ENCODE peak calls at places on chromosome 4, in seven cellular contexts. Z is SK-N-SH, W is HepG2, M is GM12878, E is H1, C is K562, P is HCT116. B is an unnamed sample.

GRCh38 chr4:161762796-161763195 is 401.0 kb downstream of the FSTL5 start:
- DNase-seq in P (no peak), Z (no peak), M (no peak), C (no peak), W (no peak), E (no peak), B (no peak)

GRCh38 chr4:140642674-140643437 is 74.1 kb upstream of the UCP1 start:
- DNase-seq in Z (no peak), C (no peak), W (no peak), P (no peak), E (no peak), M (no peak), B (no peak)

GRCh38 chr4:173507471-173508385 is 22.3 kb downstream of the HAND2 start:
- DNase-seq in M (no peak), W (no peak), P (no peak), C (no peak), E (no peak), Z (peak), B (no peak)

GRCh38 chr4:168880087-168880675 is 129.9 kb downstream of the CBR4 start:
- DNase-seq in P (no peak), C (no peak), W (no peak), M (no peak), E (no peak), Z (no peak), B (no peak)

GRCh38 chr4:8215001-8215427 is 15.9 kb downstream of the SH3TC1 start:
- DNase-seq in Z (no peak), C (no peak), P (no peak), W (no peak), M (no peak), E (no peak), B (no peak)

GRCh38 chr4:2297606-2298517 is 36.0 kb upstream of the MXD4 start:
- DNase-seq in C (no peak), E (no peak), M (no peak), Z (no peak), P (no peak), W (no peak), B (no peak)

GRCh38 chr4:8118531-8118930 is 40.1 kb downstream of the ABLIM2 start:
- DNase-seq in P (no peak), E (no peak), M (no peak), C (no peak), W (no peak), Z (no peak), B (no peak)

GRCh38 chr4:15479089-15479912 is 9.6 kb downstream of the CC2D2A start:
- DNase-seq in C (peak), E (peak), Z (peak), W (peak), M (no peak), P (peak), B (peak)

GRCh38 chr4:106368678-106369077 is at the start of gene GIMD1:
- DNase-seq in C (no peak), Z (no peak), E (no peak), P (no peak), W (no peak), M (no peak), B (no peak)

GRCh38 chr4:3083732-3084131 is 9.3 kb downstream of the HTT start:
- DNase-seq in Z (no peak), M (no peak), P (no peak), E (no peak), C (no peak), W (no peak), B (no peak)

GRCh38 chr4:97152159-97152558 is 991.1 kb downstream of the STPG2 start:
- DNase-seq in E (no peak), Z (no peak), M (no peak), W (no peak), C (no peak), P (no peak), B (no peak)

GRCh38 chr4:2047031-2047660 is 12.0 kb upstream of the NAT8L start:
- DNase-seq in Z (peak), P (no peak), E (no peak), C (no peak), W (no peak), M (no peak), B (no peak)

GRCh38 chr4:174394915-174395314 is 111.2 kb downstream of the CEP44 start:
- DNase-seq in P (no peak), C (no peak), M (no peak), Z (no peak), E (no peak), W (no peak), B (no peak)

GRCh38 chr4:156889616-156890594 is 81.7 kb downstream of the PDGFC start:
- DNase-seq in Z (no peak), W (no peak), E (no peak), C (no peak), M (no peak), P (no peak), B (no peak)

GRCh38 chr4:73917081-73917501 is 47.9 kb downstream of the CXCL1 start:
- DNase-seq in P (no peak), W (no peak), C (no peak), E (no peak), M (no peak), Z (no peak), B (no peak)

GRCh38 chr4:139666735-139667266 is 1.2 kb downstream of the MGST2 start:
- DNase-seq in Z (no peak), W (peak), C (peak), M (no peak), E (no peak), P (no peak), B (peak)

GRCh38 chr4:62549601-62550000 is 1349.5 kb downstream of the ADGRL3 start:
- DNase-seq in E (no peak), C (no peak), Z (no peak), P (no peak), M (no peak), W (no peak), B (no peak)

GRCh38 chr4:14387647-14388046 is 614.6 kb upstream of the CPEB2 start:
- DNase-seq in P (no peak), E (no peak), M (no peak), Z (no peak), C (no peak), W (no peak), B (no peak)

GRCh38 chr4:25343671-25344070 is 31.1 kb downstream of the ZCCHC4 start:
- DNase-seq in C (no peak), E (no peak), Z (no peak), P (no peak), W (no peak), M (no peak), B (no peak)

GRCh38 chr4:53863731-53864130 is 200.7 kb downstream of the CHIC2 start:
- DNase-seq in Z (no peak), P (no peak), W (no peak), M (no peak), E (no peak), C (no peak), B (no peak)

GRCh38 chr4:140935259-140935658 is 179.1 kb upstream of the TBC1D9 start:
- DNase-seq in W (no peak), E (no peak), C (no peak), M (no peak), Z (peak), P (no peak), B (no peak)

GRCh38 chr4:69124941-69125340 is 28.7 kb downstream of the UGT2B7 start:
- DNase-seq in P (no peak), E (no peak), W (no peak), M (no peak), Z (no peak), C (no peak), B (no peak)

GRCh38 chr4:168071304-168071703 is 21.0 kb upstream of the ANXA10 start:
- DNase-seq in E (no peak), W (no peak), M (no peak), C (no peak), Z (no peak), P (no peak), B (no peak)

GRCh38 chr4:103046416-103047290 is 27.1 kb upstream of the SLC9B1 start:
- DNase-seq in C (peak), Z (peak), W (peak), M (no peak), P (peak), E (no peak), B (peak)

GRCh38 chr4:6445403-6446129 is 26.8 kb downstream of the PPP2R2C start:
- DNase-seq in Z (no peak), E (no peak), P (no peak), C (no peak), M (no peak), W (no peak), B (no peak)

GRCh38 chr4:107552306-107552705 is 167.7 kb downstream of the PAPSS1 start:
- DNase-seq in E (no peak), Z (no peak), W (no peak), M (no peak), C (no peak), P (no peak), B (no peak)

GRCh38 chr4:6473264-6474052 is 1.0 kb upstream of the PPP2R2C start:
- DNase-seq in P (no peak), E (no peak), Z (no peak), W (no peak), C (no peak), M (no peak), B (no peak)

GRCh38 chr4:83043801-83044407 is 8.9 kb downstream of the COPS4 start:
- DNase-seq in C (no peak), M (no peak), P (no peak), Z (no peak), W (no peak), E (no peak), B (no peak)

GRCh38 chr4:43564601-43565000 is 672.1 kb downstream of the GRXCR1 start:
- DNase-seq in W (no peak), Z (no peak), M (no peak), E (no peak), P (no peak), C (no peak), B (no peak)

GRCh38 chr4:122117743-122118142 is 34.4 kb upstream of the BLTP1 start:
- DNase-seq in W (no peak), C (peak), E (no peak), Z (no peak), P (no peak), M (no peak), B (no peak)

GRCh38 chr4:51884055-51884454 is 41.1 kb downstream of the DCUN1D4 start:
- DNase-seq in Z (no peak), E (no peak), P (no peak), M (no peak), W (no peak), C (no peak), B (no peak)

GRCh38 chr4:47065099-47065498 is 33.7 kb downstream of the GABRB1 start:
- DNase-seq in P (no peak), M (no peak), Z (no peak), E (no peak), W (no peak), C (no peak), B (no peak)

GRCh38 chr4:10354746-10355145 is 102.5 kb downstream of the ZNF518B start:
- DNase-seq in P (no peak), M (no peak), Z (no peak), C (no peak), W (no peak), E (no peak), B (no peak)

GRCh38 chr4:173381610-173382009 is 10.9 kb downstream of the SAP30 start:
- DNase-seq in M (no peak), Z (no peak), P (no peak), W (no peak), C (no peak), E (no peak), B (no peak)

GRCh38 chr4:89331637-89332544 is 24.3 kb upstream of the GPRIN3 start:
- DNase-seq in W (no peak), E (no peak), P (no peak), M (no peak), Z (no peak), C (no peak), B (no peak)

GRCh38 chr4:89336818-89337395 is 29.3 kb upstream of the GPRIN3 start:
- DNase-seq in E (no peak), Z (no peak), C (no peak), M (no peak), W (no peak), P (no peak), B (no peak)

GRCh38 chr4:89334311-89334710 is 26.7 kb upstream of the GPRIN3 start:
- DNase-seq in C (no peak), W (no peak), M (no peak), E (no peak), P (no peak), Z (no peak), B (no peak)

GRCh38 chr4:89337678-89338077 is 30.1 kb upstream of the GPRIN3 start:
- DNase-seq in P (no peak), W (no peak), C (no peak), Z (no peak), E (no peak), M (no peak), B (no peak)

DNA sequence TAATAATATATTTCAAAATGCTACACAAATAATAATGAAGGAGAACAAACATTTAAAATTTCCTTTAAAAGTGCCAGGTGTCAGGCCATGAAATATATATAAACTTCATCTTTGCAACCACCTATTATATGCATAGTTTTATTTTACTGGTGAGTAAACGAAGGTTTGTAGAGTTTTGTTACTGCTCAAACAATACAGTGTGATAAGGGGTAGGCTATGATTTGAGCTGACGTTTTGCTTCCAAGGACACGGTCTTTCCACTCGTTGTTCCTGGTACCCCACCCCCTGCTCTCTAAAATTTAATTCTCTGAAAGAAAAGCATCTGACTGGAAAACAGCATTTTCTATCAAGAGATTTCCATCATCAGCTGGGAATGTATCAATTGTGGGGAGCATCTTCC is 27.2 kb upstream of the GPRIN3 start:
- DNase-seq in E (no peak), M (no peak), W (no peak), Z (no peak), P (no peak), C (no peak), B (no peak)
- TF ChIP-seq JUND in E (no peak), M (no peak), W (no peak), Z (no peak), P (no peak), C (no peak), B (no peak)

DNA sequence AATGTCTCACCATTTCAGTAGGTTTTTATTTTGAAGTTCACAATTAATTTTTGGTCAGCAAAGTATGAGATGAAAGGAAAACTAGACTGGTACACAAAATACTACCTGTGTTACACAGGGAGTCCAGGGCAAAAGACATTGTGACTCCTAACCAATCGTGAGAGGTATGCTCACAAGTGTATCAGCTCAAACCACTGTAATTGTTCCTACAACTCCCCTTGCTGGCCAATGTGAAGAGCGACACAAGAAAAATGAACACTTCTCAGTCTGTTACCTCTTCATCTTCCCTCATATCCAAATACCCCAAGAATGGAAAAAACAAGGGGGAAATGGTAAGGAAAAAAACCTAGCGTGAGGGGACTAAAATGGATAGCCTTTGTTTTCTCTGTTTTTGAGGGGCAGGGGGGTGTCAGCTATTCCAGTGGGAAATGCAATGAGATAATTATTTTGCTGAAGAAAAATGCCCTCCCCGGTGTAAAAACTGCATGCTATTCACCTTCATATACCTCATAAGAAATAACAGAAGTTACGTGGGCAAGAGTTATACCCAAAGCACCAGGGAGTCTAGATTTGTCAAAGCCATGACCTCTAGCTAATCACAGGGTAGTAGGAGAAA is 30.6 kb upstream of the NSUN7 start:
- DNase-seq in Z (peak), P (peak), M (peak), W (peak), E (no peak), C (peak), B (peak)
- TF ChIP-seq JUND in Z (no peak), P (no peak), M (no peak), W (no peak), E (no peak), C (no peak), B (no peak)

GRCh38 chr4:84681488-84682274 is 98.8 kb downstream of the CDS1 start:
- DNase-seq in W (peak), P (no peak), Z (no peak), C (peak), E (no peak), M (no peak), B (peak)
- TF ChIP-seq JUND in W (no peak), P (no peak), Z (no peak), C (no peak), E (no peak), M (no peak), B (no peak)

GRCh38 chr4:133402616-133403015 is 253.5 kb downstream of the PCDH10 start:
- DNase-seq in P (no peak), Z (no peak), M (no peak), W (no peak), C (no peak), E (no peak), B (no peak)
- TF ChIP-seq JUND in P (no peak), Z (no peak), M (no peak), W (no peak), C (no peak), E (no peak), B (no peak)

DNA sequence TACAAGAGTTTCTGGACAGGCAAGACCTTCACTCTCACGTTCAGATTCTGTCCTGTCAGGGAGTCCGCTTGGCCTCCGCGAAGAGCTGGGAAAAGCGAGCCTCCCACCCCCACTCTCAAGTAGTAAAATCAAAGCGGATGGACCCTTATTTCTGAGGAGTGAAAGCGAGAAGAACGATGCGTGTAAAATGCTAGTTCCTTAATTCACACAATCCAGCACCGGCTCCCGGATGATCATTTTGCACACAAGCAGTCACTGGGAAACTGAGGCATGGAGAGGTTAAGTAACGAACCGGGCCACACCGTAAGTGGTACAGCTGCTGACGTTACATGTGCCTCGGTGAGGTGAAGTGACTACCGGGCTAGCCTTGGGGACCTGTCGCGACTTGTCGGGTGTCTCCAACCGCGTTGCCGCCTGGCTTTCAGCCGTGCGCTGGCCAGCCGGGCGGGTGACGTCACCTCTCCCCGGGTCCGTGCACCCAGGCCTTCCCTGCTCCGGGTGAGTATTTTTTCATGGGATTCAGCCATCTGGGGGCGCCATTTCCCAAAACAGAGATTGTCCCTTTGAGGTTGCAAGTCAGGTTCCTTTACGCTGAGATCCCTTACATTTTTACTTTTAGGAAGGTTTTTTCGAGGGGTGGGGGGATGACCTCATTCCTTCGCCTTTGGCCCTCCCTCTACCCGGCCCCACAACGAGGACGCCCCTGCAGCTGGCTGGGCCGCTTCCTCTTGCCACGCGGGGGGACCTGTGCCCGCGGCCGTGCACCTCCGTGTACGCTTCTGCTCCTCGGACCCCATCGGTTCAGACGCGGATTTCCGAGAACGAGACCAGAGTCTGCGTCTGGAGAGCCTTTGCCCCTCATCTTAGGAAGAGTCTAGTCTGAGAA is 3.4 kb upstream of the SFRP2 start:
- DNase-seq in P (no peak), M (no peak), E (peak), C (peak), W (no peak), Z (peak), B (peak)
- TF ChIP-seq JUND in P (no peak), M (no peak), E (peak), C (peak), W (no peak), Z (no peak), B (no peak)

GRCh38 chr4:158065603-158066002 is 107.2 kb downstream of the GASK1B start:
- DNase-seq in E (no peak), C (no peak), Z (no peak), M (no peak), W (no peak), P (no peak), B (no peak)

GRCh38 chr4:158068063-158068462 is 104.8 kb downstream of the GASK1B start:
- DNase-seq in W (no peak), Z (no peak), C (no peak), M (no peak), P (no peak), E (no peak), B (no peak)

GRCh38 chr4:158065176-158065575 is 107.6 kb downstream of the GASK1B start:
- DNase-seq in C (no peak), P (no peak), W (peak), M (no peak), Z (no peak), E (no peak), B (no peak)

GRCh38 chr4:158071931-158072330 is 100.9 kb downstream of the GASK1B start:
- DNase-seq in M (no peak), Z (no peak), C (no peak), E (no peak), P (no peak), W (no peak), B (no peak)

DNA sequence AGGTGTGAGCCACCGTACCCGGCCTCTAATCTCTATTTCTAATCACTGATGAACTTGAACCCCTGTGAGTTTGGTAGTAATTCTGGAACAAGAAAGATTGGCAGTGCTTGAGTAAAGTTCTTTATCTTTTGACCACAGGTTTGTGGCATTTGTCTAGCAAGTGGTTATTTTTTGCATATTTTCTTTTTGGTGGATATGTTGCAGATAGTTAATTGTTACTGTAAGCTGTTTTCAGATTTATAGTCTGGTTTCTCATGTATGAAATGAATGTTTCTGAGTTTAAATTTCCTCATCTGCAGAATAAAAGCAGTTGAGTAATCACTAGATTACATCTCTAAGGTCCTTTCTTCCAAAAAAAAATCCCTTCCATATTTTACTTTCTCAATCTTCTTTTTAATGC is 105.2 kb downstream of the GASK1B start:
- DNase-seq in E (no peak), P (no peak), Z (no peak), W (no peak), C (no peak), M (no peak), B (no peak)
- TF ChIP-seq JUND in E (no peak), P (no peak), Z (no peak), W (no peak), C (no peak), M (no peak), B (no peak)

GRCh38 chr4:170386974-170387373 is 297.2 kb upstream of the AADAT start:
- DNase-seq in E (no peak), M (no peak), W (no peak), C (no peak), Z (no peak), P (no peak), B (no peak)
- TF ChIP-seq JUND in E (no peak), M (no peak), W (no peak), C (no peak), Z (peak), P (no peak), B (no peak)